ENCODE peak calls at places on chromosomes 11 and 22, in four cellular contexts. One of them, this sample, is unnamed.

GRCh38 chr11:117171648-117172051 is 6.9 kb upstream of the SIDT2 start:
- DNase-seq in HepG2: no peak
- DNase-seq in H1: no peak
- DNase-seq in GM12878: no peak
- DNase-seq in this sample: no peak

GRCh38 chr22:35307892-35308291 is 8.2 kb downstream of the TOM1 start:
- DNase-seq in GM12878: no peak
- DNase-seq in HepG2: no peak
- DNase-seq in H1: no peak
- DNase-seq in this sample: no peak

GRCh38 chr11:129225190-129225589 is 33.1 kb upstream of the ARHGAP32 start:
- DNase-seq in GM12878: no peak
- DNase-seq in HepG2: no peak
- DNase-seq in H1: no peak
- DNase-seq in this sample: no peak

GRCh38 chr22:35498026-35498425 is 42.6 kb upstream of the RASD2 start:
- DNase-seq in HepG2: no peak
- DNase-seq in GM12878: no peak
- DNase-seq in H1: no peak
- DNase-seq in this sample: peak; percentile 47

GRCh38 chr11:47406896-47407745 is 1.3 kb upstream of the SLC39A13 start:
- DNase-seq in HepG2: no peak
- DNase-seq in H1: no peak
- DNase-seq in GM12878: no peak
- DNase-seq in this sample: no peak

GRCh38 chr22:34475886-34476285 is 555.6 kb upstream of the LARGE1 start:
- DNase-seq in H1: no peak
- DNase-seq in HepG2: no peak
- DNase-seq in GM12878: no peak
- DNase-seq in this sample: no peak

GRCh38 chr11:62665075-62665629 is at the start of the genes C11orf98 and CSKMT:
- DNase-seq in HepG2: peak; percentile 85
- DNase-seq in GM12878: no peak
- DNase-seq in H1: peak; percentile 79
- DNase-seq in this sample: peak; percentile 97

GRCh38 chr11:6251120-6251733 is 8.4 kb upstream of the CCKBR start:
- DNase-seq in HepG2: peak; percentile 59
- DNase-seq in H1: peak; percentile 64
- DNase-seq in GM12878: no peak
- DNase-seq in this sample: peak; percentile 79

GRCh38 chr11:102241026-102241425 is 76.3 kb upstream of the BIRC3 start:
- DNase-seq in HepG2: no peak
- DNase-seq in GM12878: no peak
- DNase-seq in H1: no peak
- DNase-seq in this sample: no peak

GRCh38 chr11:128424867-128425285 is 162.5 kb downstream of the ETS1 start:
- DNase-seq in HepG2: peak; percentile 84
- DNase-seq in GM12878: no peak
- DNase-seq in H1: no peak
- DNase-seq in this sample: peak; percentile 37

GRCh38 chr22:42959472-42960145 is 55.3 kb downstream of the PACSIN2 start:
- DNase-seq in HepG2: peak; percentile 92
- DNase-seq in GM12878: no peak
- DNase-seq in H1: no peak
- DNase-seq in this sample: peak; percentile 64

GRCh38 chr11:19982761-19983495 is 177.3 kb downstream of the DBX1 start:
- DNase-seq in H1: no peak
- DNase-seq in HepG2: no peak
- DNase-seq in GM12878: no peak
- DNase-seq in this sample: no peak

GRCh38 chr22:41619979-41620645 is 731 bp downstream of the DESI1 start:
- DNase-seq in GM12878: no peak
- DNase-seq in HepG2: peak; percentile 49
- DNase-seq in H1: no peak
- DNase-seq in this sample: peak; percentile 38

GRCh38 chr11:48170840-48171233 is 45.8 kb upstream of the OR4B1 start:
- DNase-seq in H1: no peak
- DNase-seq in GM12878: no peak
- DNase-seq in HepG2: no peak
- DNase-seq in this sample: no peak

GRCh38 chr11:111521132-111521531 is 6.6 kb downstream of the HOATZ start:
- DNase-seq in HepG2: no peak
- DNase-seq in GM12878: no peak
- DNase-seq in H1: no peak
- DNase-seq in this sample: no peak

GRCh38 chr11:117822031-117822521 is 2.5 kb downstream of the FXYD2 start:
- DNase-seq in H1: no peak
- DNase-seq in HepG2: no peak
- DNase-seq in GM12878: no peak
- DNase-seq in this sample: peak; percentile 74

GRCh38 chr11:33696931-33697638 is 3.5 kb downstream of the C11orf91 start:
- DNase-seq in GM12878: no peak
- DNase-seq in HepG2: no peak
- DNase-seq in H1: no peak
- DNase-seq in this sample: no peak

GRCh38 chr11:33461726-33462125 is 204.5 kb downstream of the HIPK3 start:
- DNase-seq in HepG2: no peak
- DNase-seq in GM12878: no peak
- DNase-seq in H1: no peak
- DNase-seq in this sample: no peak

DNA sequence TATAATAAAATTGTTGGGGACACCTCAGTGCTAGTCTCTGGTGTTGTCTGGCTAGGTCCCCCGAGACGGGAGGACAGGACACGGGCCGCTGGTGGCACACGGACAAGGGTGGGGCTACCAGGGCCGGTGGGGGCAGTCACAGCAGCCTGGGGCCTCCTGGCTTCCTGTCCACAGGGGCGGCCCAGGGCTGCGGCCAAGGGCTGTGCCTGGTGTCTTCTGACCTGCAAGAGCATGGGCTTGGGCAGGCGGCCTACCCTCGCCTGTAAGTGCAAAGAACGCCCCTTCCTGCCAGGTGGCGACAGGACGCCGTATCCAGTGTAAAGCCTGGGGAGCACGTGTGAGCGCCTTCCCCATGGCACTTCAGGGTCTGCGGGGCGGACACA is 3.6 kb downstream of the LRFN4 start:
- DNase-seq in GM12878: no peak
- DNase-seq in H1: no peak
- DNase-seq in HepG2: no peak
- DNase-seq in this sample: no peak
- TF ChIP-seq TCF12 in GM12878: no peak
- TF ChIP-seq TCF12 in H1: no peak
- TF ChIP-seq TCF12 in HepG2: no peak
- TF ChIP-seq TCF12 in this sample: no peak

GRCh38 chr11:85827768-85828639 is 17.1 kb upstream of the SYTL2 start:
- DNase-seq in GM12878: no peak
- DNase-seq in HepG2: no peak
- DNase-seq in H1: no peak
- DNase-seq in this sample: no peak
- H3K9ac ChIP-seq in GM12878: no peak overlapping the region
- H3K9ac ChIP-seq in HepG2: no peak overlapping the region
- H3K9ac ChIP-seq in H1: no peak overlapping the region
- H3K9ac ChIP-seq in this sample: peak overlapping the region; percentile 56

GRCh38 chr11:112834277-112834755 is 126.9 kb upstream of the NCAM1 start:
- DNase-seq in H1: no peak
- DNase-seq in GM12878: no peak
- DNase-seq in HepG2: no peak
- DNase-seq in this sample: peak; percentile 82

GRCh38 chr11:112828433-112828832 is 132.8 kb upstream of the NCAM1 start:
- DNase-seq in GM12878: no peak
- DNase-seq in HepG2: no peak
- DNase-seq in H1: no peak
- DNase-seq in this sample: no peak

GRCh38 chr11:112830255-112830654 is 131.0 kb upstream of the NCAM1 start:
- DNase-seq in GM12878: no peak
- DNase-seq in H1: no peak
- DNase-seq in HepG2: no peak
- DNase-seq in this sample: no peak

GRCh38 chr11:112831041-112831440 is 130.2 kb upstream of the NCAM1 start:
- DNase-seq in H1: no peak
- DNase-seq in GM12878: no peak
- DNase-seq in HepG2: no peak
- DNase-seq in this sample: no peak

DNA sequence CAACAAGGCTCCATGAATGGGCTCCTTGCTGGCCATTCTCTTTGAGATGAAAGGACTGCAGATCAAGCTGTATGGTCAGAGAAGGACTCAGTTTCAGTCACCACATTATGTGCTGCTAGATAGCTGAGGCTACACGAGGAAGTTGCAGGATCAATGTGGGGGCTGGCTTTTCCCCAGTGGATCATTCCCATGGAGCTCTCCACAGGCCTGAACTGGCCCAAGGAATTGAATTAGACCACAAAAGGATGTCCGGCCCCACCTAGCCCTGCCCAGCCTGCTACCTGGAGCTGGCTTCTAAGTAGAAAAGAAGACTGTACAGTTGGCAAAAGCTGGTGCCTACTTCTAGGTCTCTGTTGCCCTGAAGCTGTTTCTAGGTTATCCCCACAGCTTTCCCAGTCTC is 129.3 kb upstream of the NCAM1 start:
- DNase-seq in H1: no peak
- DNase-seq in GM12878: no peak
- DNase-seq in HepG2: no peak
- DNase-seq in this sample: no peak
- TF ChIP-seq TCF12 in H1: no peak
- TF ChIP-seq TCF12 in GM12878: no peak
- TF ChIP-seq TCF12 in HepG2: no peak
- TF ChIP-seq TCF12 in this sample: no peak

GRCh38 chr22:30248484-30248883 is 1.9 kb upstream of the LIF start:
- DNase-seq in H1: no peak
- DNase-seq in HepG2: no peak
- DNase-seq in GM12878: no peak
- DNase-seq in this sample: no peak

GRCh38 chr22:30250713-30251267 is 4.2 kb upstream of the LIF start:
- DNase-seq in GM12878: no peak
- DNase-seq in HepG2: no peak
- DNase-seq in H1: no peak
- DNase-seq in this sample: peak; percentile 55

GRCh38 chr22:30247974-30248373 is 1.4 kb upstream of the LIF start:
- DNase-seq in HepG2: no peak
- DNase-seq in H1: no peak
- DNase-seq in GM12878: no peak
- DNase-seq in this sample: no peak

GRCh38 chr22:30250039-30250565 is 3.5 kb upstream of the LIF start:
- DNase-seq in H1: no peak
- DNase-seq in GM12878: no peak
- DNase-seq in HepG2: no peak
- DNase-seq in this sample: no peak

GRCh38 chr22:30249049-30250038 is 2.8 kb upstream of the LIF start:
- DNase-seq in H1: no peak
- DNase-seq in GM12878: no peak
- DNase-seq in HepG2: peak; percentile 40
- DNase-seq in this sample: no peak
- H3K9ac ChIP-seq in H1: no peak overlapping the region
- H3K9ac ChIP-seq in GM12878: no peak overlapping the region
- H3K9ac ChIP-seq in HepG2: peak overlapping the region; percentile 65
- H3K9ac ChIP-seq in this sample: no peak overlapping the region

GRCh38 chr11:45087301-45087700 is 59.1 kb upstream of the PRDM11 start:
- DNase-seq in GM12878: no peak
- DNase-seq in HepG2: no peak
- DNase-seq in H1: no peak
- DNase-seq in this sample: no peak
- TF ChIP-seq TCF12 in GM12878: no peak
- TF ChIP-seq TCF12 in HepG2: no peak
- TF ChIP-seq TCF12 in H1: no peak
- TF ChIP-seq TCF12 in this sample: no peak

GRCh38 chr11:69352715-69353325 is 58.9 kb downstream of the MYEOV start:
- DNase-seq in H1: peak; percentile 21
- DNase-seq in GM12878: no peak
- DNase-seq in HepG2: no peak
- DNase-seq in this sample: no peak
- H3K9ac ChIP-seq in H1: no peak overlapping the region
- H3K9ac ChIP-seq in GM12878: no peak overlapping the region
- H3K9ac ChIP-seq in HepG2: no peak overlapping the region
- H3K9ac ChIP-seq in this sample: peak overlapping the region; percentile 28

GRCh38 chr11:17314232-17314547 is 37.4 kb upstream of the NCR3LG1 start:
- DNase-seq in HepG2: no peak
- DNase-seq in GM12878: no peak
- DNase-seq in H1: no peak
- DNase-seq in this sample: no peak
- TF ChIP-seq TCF12 in HepG2: no peak
- TF ChIP-seq TCF12 in GM12878: no peak
- TF ChIP-seq TCF12 in H1: no peak
- TF ChIP-seq TCF12 in this sample: no peak

DNA sequence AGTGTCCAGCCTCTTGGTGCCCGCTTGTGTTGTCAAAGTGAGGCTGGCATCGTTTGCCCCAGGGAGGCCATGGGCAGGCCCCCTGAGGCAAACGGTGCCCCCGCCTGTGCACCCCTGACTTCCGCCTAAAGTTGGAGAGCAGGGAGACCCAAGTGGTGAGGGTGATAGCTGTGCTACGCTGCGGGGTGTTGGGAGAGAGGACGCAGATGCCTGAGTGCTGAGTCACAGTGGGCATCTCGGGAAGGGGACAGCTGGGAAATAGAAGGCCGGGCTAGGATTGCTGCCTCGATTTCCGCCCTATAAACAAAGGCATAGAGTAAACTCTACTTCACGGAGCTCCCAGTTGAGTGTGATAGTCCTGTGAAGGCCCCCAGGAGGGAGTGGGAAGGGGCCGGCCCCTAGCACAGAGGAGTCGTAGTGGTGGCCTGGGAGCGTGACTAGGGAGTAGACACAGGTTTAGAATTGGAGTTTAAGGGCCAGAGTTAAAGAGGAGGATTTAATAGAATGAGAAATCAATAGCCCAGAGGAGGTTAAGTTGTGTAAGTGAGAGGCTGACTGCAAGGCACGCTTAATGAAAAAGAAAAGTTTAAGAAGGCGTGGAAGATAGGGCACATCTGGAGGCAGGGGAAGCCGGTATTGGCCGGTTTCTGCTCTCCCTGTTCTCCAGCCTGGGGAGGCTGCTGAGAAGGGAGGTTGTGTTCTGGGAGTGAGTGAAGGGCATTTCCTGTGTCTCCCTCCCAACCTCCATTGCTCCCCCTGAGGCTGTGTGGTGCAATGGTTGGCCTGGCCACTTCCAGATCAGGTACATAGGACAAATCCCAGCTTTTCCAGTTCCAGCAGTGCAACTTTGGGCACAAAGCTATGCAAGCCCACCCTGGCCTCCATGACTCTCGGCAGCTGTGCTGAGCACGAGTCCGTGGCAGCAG is 6.1 kb downstream of the GRIK4 start:
- DNase-seq in H1: no peak
- DNase-seq in HepG2: no peak
- DNase-seq in GM12878: no peak
- DNase-seq in this sample: no peak
- H3K9ac ChIP-seq in H1: no peak overlapping the region
- H3K9ac ChIP-seq in HepG2: no peak overlapping the region
- H3K9ac ChIP-seq in GM12878: no peak overlapping the region
- H3K9ac ChIP-seq in this sample: no peak overlapping the region